ENCODE peak calls at places on chromosome X, in four cellular contexts. One of them, this sample, is unnamed.

GRCh38 chrX:13473666-13474516 is 95.5 kb upstream of the EGFL6 start:
- DNase-seq in K562: no peak
- DNase-seq in A549: no peak
- DNase-seq in HepG2: no peak
- DNase-seq in this sample: no peak

GRCh38 chrX:96394566-96394965 is 290.1 kb upstream of the DIAPH2 start:
- DNase-seq in K562: no peak
- DNase-seq in HepG2: no peak
- DNase-seq in A549: no peak
- DNase-seq in this sample: no peak

GRCh38 chrX:110992611-110993010 is 103.4 kb upstream of the PAK3 start:
- DNase-seq in K562: peak
- DNase-seq in A549: peak
- DNase-seq in HepG2: peak
- DNase-seq in this sample: peak

GRCh38 chrX:68880846-68881513 is 52.2 kb downstream of the EFNB1 start:
- DNase-seq in K562: no peak
- DNase-seq in A549: no peak
- DNase-seq in HepG2: no peak
- DNase-seq in this sample: peak

GRCh38 chrX:150316564-150316963 is 46.6 kb upstream of the MAMLD1 start:
- DNase-seq in HepG2: no peak
- DNase-seq in K562: no peak
- DNase-seq in A549: no peak
- DNase-seq in this sample: no peak

GRCh38 chrX:154032653-154033052 is 13.0 kb upstream of the IRAK1 start:
- DNase-seq in K562: no peak
- DNase-seq in A549: no peak
- DNase-seq in HepG2: no peak
- DNase-seq in this sample: no peak

GRCh38 chrX:153060095-153060445 is 3.8 kb downstream of the PNMA3 start:
- DNase-seq in HepG2: no peak
- DNase-seq in A549: no peak
- DNase-seq in K562: no peak
- DNase-seq in this sample: no peak

GRCh38 chrX:81120270-81120935 is 81.3 kb downstream of the HMGN5 start:
- DNase-seq in A549: no peak
- DNase-seq in HepG2: no peak
- DNase-seq in K562: no peak
- DNase-seq in this sample: no peak

GRCh38 chrX:152853986-152854385 is 23.1 kb downstream of the NSDHL start:
- DNase-seq in HepG2: no peak
- DNase-seq in K562: no peak
- DNase-seq in A549: no peak
- DNase-seq in this sample: no peak

GRCh38 chrX:15146515-15146914 is 123.4 kb downstream of the ASB9 start:
- DNase-seq in HepG2: no peak
- DNase-seq in K562: peak
- DNase-seq in A549: peak
- DNase-seq in this sample: peak

GRCh38 chrX:153934473-153935325 is at the start of gene NAA10:
- DNase-seq in HepG2: peak
- DNase-seq in A549: peak
- DNase-seq in K562: peak
- DNase-seq in this sample: peak

GRCh38 chrX:118548831-118549230 is 53.2 kb downstream of the DOCK11 start:
- DNase-seq in HepG2: no peak
- DNase-seq in A549: no peak
- DNase-seq in K562: no peak
- DNase-seq in this sample: no peak

GRCh38 chrX:905828-906566 is 275.4 kb downstream of the SHOX start:
- DNase-seq in A549: no peak
- DNase-seq in HepG2: no peak
- DNase-seq in K562: no peak
- DNase-seq in this sample: no peak

GRCh38 chrX:14228611-14229010 is 198.9 kb upstream of the GEMIN8 start:
- DNase-seq in K562: no peak
- DNase-seq in A549: no peak
- DNase-seq in HepG2: no peak
- DNase-seq in this sample: no peak

GRCh38 chrX:22424919-22425318 is 152.2 kb downstream of the CBLL2 start:
- DNase-seq in A549: no peak
- DNase-seq in K562: no peak
- DNase-seq in HepG2: no peak
- DNase-seq in this sample: no peak

GRCh38 chrX:38799995-38800394 is 1.3 kb upstream of the MID1IP1 start:
- DNase-seq in A549: peak
- DNase-seq in K562: no peak
- DNase-seq in HepG2: peak
- DNase-seq in this sample: no peak

GRCh38 chrX:103533428-103534216 is 14.3 kb upstream of the RAB40A start:
- DNase-seq in A549: peak
- DNase-seq in K562: peak
- DNase-seq in HepG2: peak
- DNase-seq in this sample: peak

DNA sequence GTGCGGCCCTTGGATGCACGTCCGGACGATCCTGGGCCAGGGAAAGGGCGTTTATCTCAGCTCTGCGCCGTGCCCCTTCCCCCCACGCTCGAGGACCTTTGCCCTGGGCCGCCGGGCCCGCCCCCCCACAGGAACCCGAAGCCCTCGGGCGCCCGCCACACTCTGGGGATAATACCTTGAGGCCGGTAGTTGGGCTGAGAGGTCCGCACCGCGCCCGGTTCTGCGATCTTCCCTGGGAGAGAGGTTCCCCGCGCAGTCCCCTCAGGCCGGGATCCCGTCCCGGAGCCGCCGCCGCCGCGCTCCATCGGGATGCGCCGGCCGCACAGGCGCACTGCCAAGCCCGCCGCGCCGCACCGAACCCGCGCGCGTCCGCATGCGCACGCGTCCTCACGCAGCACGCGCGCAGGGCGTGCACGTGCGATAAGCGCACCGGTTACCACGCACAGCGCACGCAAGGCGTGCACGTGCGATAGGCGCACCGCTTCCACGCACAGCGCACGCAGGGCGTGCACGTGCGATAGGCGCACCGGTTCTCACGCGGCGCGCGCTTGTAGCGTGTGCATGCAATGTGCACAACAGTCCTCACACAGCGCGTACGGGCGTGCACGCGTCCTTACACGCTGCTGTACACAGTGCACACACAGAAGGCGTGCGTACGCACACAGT is at the start of gene MAP7D2:
- DNase-seq in A549: peak
- DNase-seq in HepG2: peak
- DNase-seq in K562: no peak
- DNase-seq in this sample: peak
- TF ChIP-seq HMGXB4 in A549: no peak
- TF ChIP-seq HMGXB4 in HepG2: no peak
- TF ChIP-seq HMGXB4 in K562: no peak
- TF ChIP-seq HMGXB4 in this sample: peak

GRCh38 chrX:41561045-41561444 is 113.9 kb downstream of the NYX start:
- DNase-seq in A549: peak
- DNase-seq in HepG2: no peak
- DNase-seq in K562: peak
- DNase-seq in this sample: no peak
- TF ChIP-seq HMGXB4 in A549: no peak
- TF ChIP-seq HMGXB4 in HepG2: no peak
- TF ChIP-seq HMGXB4 in K562: no peak
- TF ChIP-seq HMGXB4 in this sample: no peak

DNA sequence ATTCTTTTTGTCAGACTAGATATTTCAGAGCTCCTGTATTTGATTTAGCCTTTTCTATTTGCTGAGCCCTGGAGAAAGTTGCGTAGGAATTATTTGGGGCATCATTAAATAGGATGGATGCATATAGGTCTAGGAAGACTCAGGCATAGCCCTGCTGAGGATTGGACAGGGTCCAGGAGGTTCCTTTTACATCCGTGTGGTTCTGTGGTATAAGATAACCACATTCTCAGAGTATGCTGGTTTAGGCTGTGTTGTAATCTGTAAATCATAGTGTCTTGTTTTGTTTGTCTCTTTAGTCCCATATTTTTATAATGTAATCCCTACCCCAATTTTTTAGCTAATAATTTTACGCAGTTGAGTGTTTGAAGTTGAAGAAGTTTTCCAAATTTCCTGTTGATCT is 513.7 kb downstream of the RPA4 start:
- DNase-seq in K562: no peak
- DNase-seq in A549: no peak
- DNase-seq in HepG2: no peak
- DNase-seq in this sample: no peak
- TF ChIP-seq HMGXB4 in K562: no peak
- TF ChIP-seq HMGXB4 in A549: no peak
- TF ChIP-seq HMGXB4 in HepG2: no peak
- TF ChIP-seq HMGXB4 in this sample: no peak

GRCh38 chrX:56788229-56788628 is 59.2 kb downstream of the NBDY start:
- DNase-seq in HepG2: no peak
- DNase-seq in A549: no peak
- DNase-seq in K562: no peak
- DNase-seq in this sample: no peak
- TF ChIP-seq HMGXB4 in HepG2: no peak
- TF ChIP-seq HMGXB4 in A549: no peak
- TF ChIP-seq HMGXB4 in K562: no peak
- TF ChIP-seq HMGXB4 in this sample: no peak

This sample was measured in WTC11.